ENCODE peak calls at places on chromosomes 1 and 21, in four cellular contexts. I, O, H and V are unnamed samples.

GRCh38 chr21:29196021-29196663 is 65.7 kb downstream of the MAP3K7CL start:
- DNase-seq in I (peak; percentile 77), O (peak; percentile 51), H (peak; percentile 53), V (peak; percentile 78)

GRCh38 chr1:73868824-73869223 is 329.2 kb downstream of the LRRIQ3 start:
- DNase-seq in I (no peak), O (no peak), H (no peak), V (no peak)

GRCh38 chr1:7827134-7827955 is 25.5 kb downstream of the UTS2 start:
- DNase-seq in I (no peak), O (no peak), H (no peak), V (no peak)

GRCh38 chr1:61131716-61132115 is 49.4 kb downstream of the NFIA start:
- DNase-seq in I (no peak), O (no peak), H (no peak), V (no peak)

GRCh38 chr1:65734976-65735375 is 57.7 kb upstream of the PDE4B start:
- DNase-seq in I (no peak), O (no peak), H (no peak), V (no peak)

GRCh38 chr1:151992345-151993083 is 1.1 kb downstream of the S100A10 start:
- DNase-seq in I (peak; percentile 99), O (peak; percentile 89), H (peak; percentile 92), V (peak; percentile 96)

GRCh38 chr1:40141878-40142535 is 19.2 kb upstream of the RLF start:
- DNase-seq in I (no peak), O (no peak), H (no peak), V (no peak)

GRCh38 chr1:30376054-30376453 is 347.3 kb downstream of the MATN1 start:
- DNase-seq in I (no peak), O (no peak), H (peak; percentile 11), V (no peak)

GRCh38 chr21:44322621-44323325 is 16.4 kb downstream of the CFAP410 start:
- DNase-seq in I (no peak), O (no peak), H (no peak), V (no peak)

GRCh38 chr1:38474738-38475623 is 384.6 kb downstream of the RRAGC start:
- DNase-seq in I (no peak), O (peak; percentile 37), H (no peak), V (no peak)

GRCh38 chr1:18941221-18942141 is 15.0 kb downstream of the IFFO2 start:
- DNase-seq in I (peak; percentile 32), O (no peak), H (no peak), V (no peak)

GRCh38 chr1:94920061-94920460 is 6.8 kb downstream of the CNN3 start:
- DNase-seq in I (no peak), O (no peak), H (no peak), V (no peak)

GRCh38 chr1:58249729-58250586 is 296.6 kb downstream of the OMA1 start:
- DNase-seq in I (no peak), O (no peak), H (no peak), V (no peak)

GRCh38 chr1:16975211-16975610 is 5.2 kb downstream of the MFAP2 start:
- DNase-seq in I (no peak), O (no peak), H (no peak), V (no peak)

GRCh38 chr1:77016371-77016770 is 149.1 kb downstream of the ST6GALNAC5 start:
- DNase-seq in I (no peak), O (no peak), H (no peak), V (no peak)

GRCh38 chr21:32415451-32415850 is 2.9 kb downstream of the EVA1C start:
- DNase-seq in I (no peak), O (no peak), H (no peak), V (no peak)

GRCh38 chr1:228032041-228032440 is 25.2 kb downstream of the WNT3A start:
- DNase-seq in I (no peak), O (no peak), H (no peak), V (peak; percentile 27)

GRCh38 chr1:19731311-19731821 is 66.7 kb downstream of the HTR6 start:
- DNase-seq in I (no peak), O (no peak), H (no peak), V (no peak)

GRCh38 chr1:181412746-181413145 is 70.6 kb upstream of the CACNA1E start:
- DNase-seq in I (no peak), O (no peak), H (no peak), V (no peak)

GRCh38 chr21:35037384-35038105 is 11.6 kb downstream of the RUNX1 start:
- DNase-seq in I (no peak), O (no peak), H (no peak), V (no peak)

GRCh38 chr1:212967767-212968166 is 17.4 kb downstream of the VASH2 start:
- DNase-seq in I (peak; percentile 34), O (no peak), H (no peak), V (no peak)

GRCh38 chr1:62746086-62746808 is 37.7 kb upstream of the ATG4C start:
- DNase-seq in I (peak; percentile 31), O (no peak), H (no peak), V (no peak)

GRCh38 chr1:88079036-88079435 is 605.0 kb upstream of the PKN2 start:
- DNase-seq in I (peak; percentile 15), O (no peak), H (no peak), V (no peak)

GRCh38 chr21:34807881-34808568 is 139.2 kb downstream of the CLIC6 start:
- DNase-seq in I (peak; percentile 82), O (no peak), H (peak; percentile 41), V (peak; percentile 88)

GRCh38 chr1:103948526-103948925 is 198.8 kb downstream of the AMY1C start:
- DNase-seq in I (no peak), O (no peak), H (no peak), V (no peak)

GRCh38 chr1:149899460-149900284 is at the start of gene BOLA1:
- DNase-seq in I (peak; percentile 86), O (peak; percentile 94), H (peak; percentile 93), V (peak; percentile 95)

GRCh38 chr21:31162079-31162699 is 123.9 kb upstream of the KRTAP19-8 start:
- DNase-seq in I (no peak), O (no peak), H (no peak), V (no peak)

GRCh38 chr1:14660795-14661194 is 62.3 kb downstream of the KAZN start:
- DNase-seq in I (no peak), O (no peak), H (no peak), V (no peak)

GRCh38 chr1:111990026-111990877 is 784 bp upstream of the KCND3 start:
- DNase-seq in I (no peak), O (peak; percentile 28), H (peak; percentile 27), V (no peak)

GRCh38 chr1:201989354-201990128 is 7.1 kb downstream of the RNPEP start:
- DNase-seq in I (no peak), O (no peak), H (no peak), V (peak; percentile 45)

GRCh38 chr1:7938070-7938469 is 2.6 kb downstream of the TNFRSF9 start:
- DNase-seq in I (no peak), O (no peak), H (no peak), V (no peak)

GRCh38 chr1:78145105-78145580 is 99.4 kb downstream of the GIPC2 start:
- DNase-seq in I (peak; percentile 56), O (peak; percentile 56), H (peak; percentile 56), V (no peak)

DNA sequence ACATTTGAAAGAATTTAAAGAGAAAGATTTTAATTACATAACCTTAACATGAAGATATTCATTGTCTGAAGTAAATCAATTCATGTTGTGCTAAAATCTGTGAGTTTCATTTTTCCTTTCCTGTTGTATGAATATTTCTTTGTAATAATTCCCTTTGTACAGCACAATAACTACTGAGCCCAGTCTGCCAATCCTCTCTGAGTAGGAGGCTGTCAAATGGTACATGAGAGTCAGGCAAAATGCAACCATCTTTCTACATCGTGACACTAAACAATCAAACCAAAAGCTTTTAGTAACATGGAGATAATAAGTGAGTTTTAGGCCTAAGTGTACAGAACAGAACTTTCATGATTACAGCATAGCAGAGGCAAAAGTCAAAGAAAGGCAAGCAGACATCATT is 165.5 kb downstream of the PLPPR4 start:
- DNase-seq in I (no peak), O (no peak), H (no peak), V (no peak)
- TF ChIP-seq POLR2AphosphoS5 in I (no peak), O (no peak), H (no peak), V (no peak)

DNA sequence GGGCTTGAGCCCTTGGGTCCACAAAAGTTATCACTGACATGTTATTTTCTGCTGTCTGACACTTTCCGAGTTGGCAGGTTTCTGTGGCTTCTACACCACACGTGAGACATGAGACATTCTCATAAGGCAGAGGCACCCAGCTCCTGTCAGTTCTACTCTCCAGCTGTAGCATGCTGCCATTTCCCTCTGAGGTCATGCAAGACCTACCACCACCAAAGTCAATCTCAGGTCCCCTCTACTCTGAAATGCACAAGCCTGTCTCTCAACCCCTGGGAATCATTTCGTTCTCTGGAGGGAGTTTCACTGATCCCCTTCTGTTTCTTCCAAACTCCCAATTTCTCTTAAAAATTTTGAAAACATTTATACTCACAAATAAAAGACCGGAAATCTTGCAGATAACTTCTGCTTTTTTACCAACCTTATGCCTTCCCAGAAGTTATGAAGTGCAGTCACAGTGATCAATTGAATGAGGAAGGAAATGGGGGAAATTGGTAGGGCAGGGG is 39.5 kb upstream of the CR2 start:
- DNase-seq in I (no peak), O (no peak), H (no peak), V (no peak)
- TF ChIP-seq POLR2AphosphoS5 in I (no peak), O (no peak), H (no peak), V (no peak)

DNA sequence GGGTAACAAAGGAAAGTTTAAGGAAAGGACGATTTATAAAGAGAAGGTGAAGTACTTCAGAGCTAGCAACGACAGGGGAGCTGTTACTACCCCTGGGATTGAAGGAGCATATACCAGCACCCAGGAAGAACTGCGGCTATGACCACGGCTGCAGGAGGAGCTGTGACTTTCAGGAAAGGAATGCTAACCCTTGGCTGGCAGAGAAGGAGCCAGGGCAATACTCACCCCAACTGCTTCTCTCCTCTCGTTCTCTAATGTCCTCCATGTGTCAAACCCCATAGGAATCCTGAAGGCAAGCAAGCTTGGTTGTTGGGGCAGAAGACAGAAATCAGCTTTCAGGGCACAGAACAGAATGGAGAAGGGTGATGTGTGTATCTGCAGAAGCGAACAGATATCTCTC is 120.5 kb downstream of the TMEM53 start:
- DNase-seq in I (peak; percentile 36), O (no peak), H (no peak), V (no peak)
- TF ChIP-seq POLR2AphosphoS5 in I (no peak), O (no peak), H (no peak), V (no peak)

DNA sequence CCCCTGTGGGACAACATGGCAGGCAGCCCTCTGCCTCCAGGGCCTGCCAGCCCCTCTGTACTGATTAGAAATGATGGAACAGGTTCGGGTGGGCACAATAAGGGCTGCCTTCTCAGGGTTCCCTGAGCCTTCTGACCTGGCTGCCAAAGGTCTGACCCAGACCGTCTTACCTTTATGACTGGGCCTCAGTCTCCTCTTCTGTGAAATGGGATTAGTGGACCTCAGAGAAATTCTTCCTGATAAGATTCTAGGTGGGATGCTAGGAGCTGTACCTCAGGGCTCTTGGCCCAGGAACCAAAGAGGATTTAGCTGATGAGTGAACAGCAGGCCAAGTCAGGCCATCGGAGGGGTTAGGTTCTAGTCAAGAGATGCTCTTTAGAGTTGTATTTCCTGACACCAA is 39.5 kb downstream of the TMEM53 start:
- DNase-seq in I (no peak), O (no peak), H (no peak), V (no peak)
- TF ChIP-seq POLR2AphosphoS5 in I (no peak), O (no peak), H (no peak), V (no peak)

DNA sequence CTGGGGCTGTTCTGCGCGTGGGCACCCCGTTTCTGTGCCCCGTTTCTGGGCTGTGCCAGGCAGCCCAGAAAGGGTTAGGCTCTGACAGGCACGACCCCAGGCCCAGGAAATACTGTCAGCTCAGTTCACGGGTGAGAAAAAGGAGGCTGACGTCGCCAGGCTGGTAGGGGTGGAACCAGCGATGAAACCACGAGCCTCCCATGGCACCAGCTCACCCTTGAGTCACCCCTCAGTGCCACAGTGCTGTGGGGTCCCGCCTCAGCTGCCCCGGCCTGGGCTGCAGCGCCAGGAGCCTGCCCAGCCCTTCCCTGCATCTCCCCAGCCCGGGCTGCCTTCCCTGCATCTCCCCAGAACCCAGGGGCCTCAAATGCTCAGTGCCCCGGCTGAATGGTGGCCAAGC is 11.5 kb downstream of the MEGF6 start:
- DNase-seq in I (no peak), O (no peak), H (no peak), V (no peak)
- TF ChIP-seq POLR2AphosphoS5 in I (no peak), O (no peak), H (no peak), V (no peak)